ENCODE peak calls at places on chromosomes 6 and 20, in ten cellular contexts. B is iris pigment epithelial cell; S is H4; X is activated gamma-delta T cell treated with Interleukin-2 at 50 U/mL for 16 hours; A is stimulated activated CD4-positive, alpha-beta T cell treated with anti-CD3 and anti-CD28 coated beads, TNF-alpha, amount 100 ng/mL, for 1 hour; J is nucleus accumbens; W is naive thymus-derived CD8-positive, alpha-beta T cell; M is NCI-H2081; F is epithelial cell of esophagus; R is fibroblast of lung. U is an unnamed sample.

GRCh38 chr20:22611636-22612035 is 27.3 kb upstream of the FOXA2 start:
- DNase-seq in B (no peak), S (no peak), X (no peak), A (no peak), J (no peak), W (no peak), M (no peak), F (no peak), R (no peak), U (no peak)

GRCh38 chr6:73923899-73924485 is 228.0 kb downstream of the CD109 start:
- DNase-seq in B (no peak), S (no peak), X (no peak), A (no peak), J (no peak), W (no peak), M (no peak), F (peak; percentile 28), R (no peak), U (no peak)

GRCh38 chr6:11614534-11615213 is 77.1 kb downstream of the TMEM170B start:
- DNase-seq in B (no peak), S (no peak), X (no peak), A (no peak), J (no peak), W (no peak), M (no peak), F (no peak), R (no peak), U (no peak)

GRCh38 chr20:35318502-35319157 is 26.4 kb upstream of the FAM83C start:
- DNase-seq in B (peak; percentile 95), S (peak; percentile 87), X (no peak), A (no peak), J (no peak), W (no peak), M (no peak), F (peak; percentile 97), R (peak; percentile 77), U (no peak)

GRCh38 chr6:28634758-28635546 is 109.3 kb downstream of the GPX5 start:
- DNase-seq in B (peak; percentile 55), S (peak; percentile 34), X (no peak), A (no peak), J (peak; percentile 28), W (no peak), M (peak; percentile 30), F (no peak), R (peak; percentile 32), U (no peak)

GRCh38 chr20:815914-816606 is 17.5 kb upstream of the FAM110A start:
- DNase-seq in B (peak; percentile 35), S (peak; percentile 37), X (peak; percentile 64), A (peak; percentile 22), J (no peak), W (peak; percentile 69), M (peak; percentile 51), F (peak; percentile 60), R (peak; percentile 53), U (no peak)

GRCh38 chr6:170473801-170474200 is 79.3 kb downstream of the PSMB1 start:
- DNase-seq in B (no peak), S (no peak), X (no peak), A (no peak), J (no peak), W (no peak), M (no peak), F (no peak), R (no peak), U (no peak)

GRCh38 chr20:13841206-13841605 is 56.4 kb downstream of the NDUFAF5 start:
- DNase-seq in B (no peak), S (no peak), X (no peak), A (no peak), J (no peak), W (no peak), M (no peak), F (no peak), R (no peak), U (no peak)

GRCh38 chr6:4460595-4461475 is 315.4 kb upstream of the CDYL start:
- DNase-seq in B (peak; percentile 60), S (no peak), X (no peak), A (no peak), J (peak; percentile 63), W (no peak), M (no peak), F (peak; percentile 43), R (peak; percentile 70), U (peak; percentile 75)

GRCh38 chr20:24153101-24154040 is 164.8 kb upstream of the GGTLC1 start:
- DNase-seq in B (no peak), S (no peak), X (no peak), A (no peak), J (no peak), W (no peak), M (no peak), F (no peak), R (no peak), U (no peak)

GRCh38 chr6:16840291-16840690 is 79.0 kb upstream of the ATXN1 start:
- DNase-seq in B (no peak), S (no peak), X (no peak), A (no peak), J (no peak), W (no peak), M (no peak), F (peak; percentile 33), R (no peak), U (no peak)

GRCh38 chr20:63029358-63030121 is 22.8 kb upstream of the BHLHE23 start:
- DNase-seq in B (no peak), S (no peak), X (no peak), A (no peak), J (no peak), W (no peak), M (no peak), F (no peak), R (no peak), U (no peak)

GRCh38 chr20:54107600-54108393 is 37.4 kb upstream of the BCAS1 start:
- DNase-seq in B (no peak), S (no peak), X (no peak), A (no peak), J (no peak), W (no peak), M (no peak), F (no peak), R (no peak), U (no peak)

GRCh38 chr6:152552616-152553209 is 84.4 kb downstream of the SYNE1 start:
- DNase-seq in B (peak; percentile 79), S (peak; percentile 31), X (peak; percentile 23), A (no peak), J (no peak), W (no peak), M (peak; percentile 38), F (peak; percentile 72), R (peak; percentile 71), U (peak; percentile 26)

GRCh38 chr6:110654096-110654820 is 161.0 kb downstream of the CDK19 start:
- DNase-seq in B (no peak), S (no peak), X (no peak), A (no peak), J (no peak), W (no peak), M (no peak), F (peak; percentile 64), R (peak; percentile 9), U (no peak)

GRCh38 chr20:44694159-44694558 is 21.0 kb upstream of the CCN5 start:
- DNase-seq in B (no peak), S (no peak), X (no peak), A (no peak), J (no peak), W (no peak), M (no peak), F (no peak), R (no peak), U (no peak)

GRCh38 chr6:150408842-150409241 is 40.0 kb downstream of the IYD start:
- DNase-seq in B (no peak), S (no peak), X (no peak), A (no peak), J (no peak), W (no peak), M (no peak), F (peak; percentile 45), R (no peak), U (no peak)

GRCh38 chr20:54257090-54257816 is 49.4 kb downstream of the PFDN4 start:
- DNase-seq in B (peak; percentile 96), S (peak; percentile 37), X (no peak), A (no peak), J (no peak), W (no peak), M (no peak), F (peak; percentile 96), R (peak; percentile 97), U (no peak)

GRCh38 chr20:9912858-9913434 is 74.1 kb upstream of the PAK5 start:
- DNase-seq in B (peak; percentile 39), S (peak; percentile 39), X (peak; percentile 4), A (no peak), J (peak; percentile 2), W (no peak), M (peak; percentile 68), F (peak; percentile 46), R (peak; percentile 61), U (peak; percentile 48)

GRCh38 chr6:134421496-134421895 is 103.6 kb upstream of the SGK1 start:
- DNase-seq in B (peak; percentile 89), S (no peak), X (no peak), A (no peak), J (no peak), W (no peak), M (no peak), F (no peak), R (peak; percentile 79), U (no peak)